ENCODE peak calls at places on chromosomes 5 and 9, in eight cellular contexts. R is NCI-H510A, P is globus pallidus, D is breast epithelium, V is NCI-H774, G is nephron progenitor cell, Q is B cell, O is BJ. K is an unnamed sample.

GRCh38 chr9:81819859-81820546 is 108.2 kb upstream of the SPATA31D4 start:
- DNase-seq in R (no peak), P (no peak), D (no peak), V (no peak), G (no peak), Q (no peak), O (peak; percentile 54), K (no peak)

GRCh38 chr9:115543511-115543910 is 425.6 kb upstream of the TNC start:
- DNase-seq in R (no peak), P (no peak), D (no peak), V (no peak), G (no peak), Q (no peak), O (no peak), K (no peak)

GRCh38 chr5:73297430-73297829 is 124.4 kb downstream of the TMEM174 start:
- DNase-seq in R (no peak), P (no peak), D (no peak), V (no peak), G (no peak), Q (no peak), O (no peak), K (no peak)

GRCh38 chr5:125283372-125283771 is 536.9 kb upstream of the ZNF608 start:
- DNase-seq in R (no peak), P (no peak), D (no peak), V (no peak), G (no peak), Q (no peak), O (no peak), K (no peak)

GRCh38 chr5:148791696-148792095 is 34.7 kb upstream of the ADRB2 start:
- DNase-seq in R (no peak), P (no peak), D (no peak), V (no peak), G (no peak), Q (no peak), O (no peak), K (no peak)

GRCh38 chr5:74542477-74542876 is 98.1 kb downstream of the ENC1 start:
- DNase-seq in R (no peak), P (no peak), D (no peak), V (no peak), G (no peak), Q (no peak), O (no peak), K (no peak)

GRCh38 chr5:135341021-135341666 is 57.9 kb downstream of the MACROH2A1 start:
- DNase-seq in R (no peak), P (no peak), D (no peak), V (no peak), G (no peak), Q (no peak), O (no peak), K (no peak)

GRCh38 chr5:122022966-122023365 is 55.1 kb downstream of the LOX start:
- DNase-seq in R (no peak), P (no peak), D (no peak), V (no peak), G (no peak), Q (no peak), O (no peak), K (no peak)

GRCh38 chr5:171143926-171144325 is 165.1 kb upstream of the TLX3 start:
- DNase-seq in R (no peak), P (no peak), D (no peak), V (no peak), G (no peak), Q (no peak), O (no peak), K (no peak)

GRCh38 chr9:101736723-101737122 is 1.7 kb downstream of the GRIN3A start:
- DNase-seq in R (peak; percentile 21), P (no peak), D (no peak), V (no peak), G (peak; percentile 78), Q (no peak), O (no peak), K (no peak)

GRCh38 chr5:141521244-141521781 is 32.4 kb downstream of the PCDHGC5 start:
- DNase-seq in R (no peak), P (peak; percentile 90), D (peak; percentile 80), V (no peak), G (no peak), Q (no peak), O (peak; percentile 97), K (no peak)

GRCh38 chr9:127452481-127453092 is 1.3 kb downstream of the LRSAM1 start:
- DNase-seq in R (no peak), P (no peak), D (peak; percentile 44), V (peak; percentile 49), G (no peak), Q (no peak), O (no peak), K (no peak)

GRCh38 chr9:136539427-136540412 is 6.1 kb downstream of the NOTCH1 start:
- DNase-seq in R (no peak), P (peak; percentile 74), D (peak; percentile 71), V (peak; percentile 34), G (no peak), Q (peak; percentile 81), O (no peak), K (peak; percentile 90)

GRCh38 chr5:81639556-81639955 is 111.3 kb downstream of the SSBP2 start:
- DNase-seq in R (no peak), P (no peak), D (no peak), V (no peak), G (no peak), Q (no peak), O (no peak), K (no peak)

K was measured in GM19239.